ENCODE peak calls at places on chromosomes 11 and 22, in six cellular contexts. Q is heart left ventricle; G is CD8-positive, alpha-beta memory T cell; U is neuronal stem cell; B is GM23338; T is mammary epithelial cell. J is an unnamed sample. For H3K4me1, the result is how much of the 10 kb centered on the place peaks cover.

GRCh38 chr22:36540867-36541642 is 12.1 kb upstream of the EIF3D start:
- DNase-seq in B (peak), Q (no peak), T (peak), G (no peak), U (no peak), J (no peak)

GRCh38 chr11:34460335-34460734 is 21.6 kb downstream of the CAT start:
- DNase-seq in U (no peak), G (no peak), B (no peak), T (no peak), Q (no peak), J (no peak)

GRCh38 chr11:68469122-68469521 is 8.6 kb downstream of the PPP6R3 start:
- DNase-seq in Q (no peak), T (no peak), U (no peak), G (no peak), B (no peak), J (no peak)

GRCh38 chr22:26890870-26891269 is 233.5 kb downstream of the MIAT start:
- DNase-seq in G (no peak), T (no peak), U (no peak), B (peak), Q (no peak), J (no peak)

GRCh38 chr11:113162590-113162961 is 151.8 kb upstream of the TTC12 start:
- DNase-seq in B (no peak), G (no peak), U (no peak), Q (peak), T (no peak), J (no peak)

GRCh38 chr11:126628450-126628789 is 272.9 kb downstream of the ST3GAL4 start:
- DNase-seq in B (no peak), T (no peak), G (no peak), Q (no peak), U (no peak), J (no peak)

GRCh38 chr11:1049071-1049405 is 12.5 kb upstream of the MUC6 start:
- DNase-seq in B (no peak), G (peak), Q (no peak), U (no peak), T (no peak), J (peak)

GRCh38 chr11:123561046-123561781 is 93.2 kb downstream of the SCN3B start:
- DNase-seq in T (no peak), U (no peak), G (no peak), B (peak), Q (peak), J (peak)

GRCh38 chr22:34306361-34306760 is 386.1 kb upstream of the LARGE1 start:
- DNase-seq in U (no peak), G (no peak), B (no peak), Q (no peak), T (no peak), J (no peak)

DNA sequence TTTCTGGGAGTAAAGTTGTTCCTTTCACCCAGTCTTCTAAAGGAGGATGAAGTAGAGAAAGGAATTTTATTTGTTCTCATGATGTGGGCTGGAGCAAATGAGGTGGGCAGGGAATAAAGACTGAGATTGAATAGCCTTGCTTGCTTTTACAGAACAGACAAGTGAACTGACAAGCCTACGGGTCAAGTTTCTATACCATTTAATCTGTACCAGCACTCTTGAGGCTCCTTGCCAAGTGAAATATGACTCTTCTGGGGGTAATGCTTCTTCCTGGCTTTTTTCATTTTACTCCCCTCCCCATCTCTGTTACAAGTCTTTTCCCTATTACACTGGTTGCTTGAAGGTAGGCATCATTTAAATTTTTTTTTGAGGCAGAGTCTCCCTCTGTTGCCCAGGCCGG is 54.8 kb downstream of the CSTPP1 start:
- DNase-seq in B (no peak), G (no peak), U (no peak), Q (no peak), T (no peak), J (no peak)
- H3K4me1 ChIP-seq in B (under half), G (under half), U (under half), Q (under half), T (under half), J (under half)

GRCh38 chr11:71544525-71545214 is 3.5 kb upstream of the KRTAP5-9 start:
- DNase-seq in B (no peak), G (no peak), Q (no peak), U (no peak), T (no peak), J (no peak)
- H3K27ac ChIP-seq in B (no peak), G (no peak), Q (no peak), U (no peak), T (no peak), J (no peak)

GRCh38 chr11:65491614-65492386 is 7.0 kb upstream of the MALAT1 start:
- DNase-seq in B (peak), G (no peak), T (peak), Q (peak), U (no peak), J (peak)

GRCh38 chr11:65492387-65492636 is 6.5 kb upstream of the MALAT1 start:
- DNase-seq in G (no peak), T (no peak), Q (no peak), B (no peak), U (no peak), J (no peak)

GRCh38 chr11:65489706-65490310 is 9.0 kb upstream of the MALAT1 start:
- DNase-seq in G (no peak), Q (no peak), B (no peak), T (no peak), U (no peak), J (peak)

GRCh38 chr11:65492637-65493366 is 6.0 kb upstream of the MALAT1 start:
- DNase-seq in G (no peak), B (peak), U (no peak), T (peak), Q (peak), J (peak)

GRCh38 chr11:65491163-65491465 is 7.7 kb upstream of the MALAT1 start:
- DNase-seq in U (no peak), B (no peak), T (no peak), Q (no peak), G (no peak), J (no peak)
- H3K4me1 ChIP-seq in U (half or more), B (half or more), T (half or more), Q (half or more), G (under half), J (half or more)

GRCh38 chr22:17994424-17995108 is 29.8 kb downstream of the MICAL3 start:
- DNase-seq in U (no peak), Q (no peak), B (no peak), T (no peak), G (no peak), J (no peak)

GRCh38 chr22:17998913-17999312 is 25.4 kb downstream of the MICAL3 start:
- DNase-seq in G (no peak), T (no peak), U (no peak), B (no peak), Q (no peak), J (no peak)

GRCh38 chr22:17999851-18000250 is 24.5 kb downstream of the MICAL3 start:
- DNase-seq in U (no peak), G (no peak), Q (no peak), T (peak), B (no peak), J (no peak)

GRCh38 chr22:18000441-18001039 is 23.8 kb downstream of the MICAL3 start:
- DNase-seq in T (peak), G (peak), B (peak), U (peak), Q (no peak), J (peak)

DNA sequence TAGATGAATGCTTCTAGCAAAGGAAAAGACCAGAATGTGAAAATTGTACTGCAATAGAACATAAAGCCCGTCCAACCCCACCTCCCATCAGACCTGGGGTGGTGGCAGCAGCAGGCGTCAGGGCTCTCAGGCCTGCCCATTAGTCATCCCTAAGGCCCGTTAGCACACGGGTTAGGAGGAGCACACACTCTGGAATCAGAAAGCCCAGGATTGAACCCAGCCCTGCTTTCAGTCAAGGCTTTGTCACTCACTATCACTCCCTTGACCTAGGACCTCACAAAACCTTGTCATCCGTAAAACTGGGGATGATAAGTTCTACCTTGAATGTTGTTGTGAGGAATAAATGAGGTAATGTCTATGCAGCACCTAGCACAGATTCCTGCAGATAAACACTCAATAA is 26.9 kb downstream of the MICAL3 start:
- DNase-seq in B (no peak), G (no peak), T (peak), U (no peak), Q (no peak), J (no peak)
- H3K27ac ChIP-seq in B (no peak), G (no peak), T (no peak), U (no peak), Q (peak), J (no peak)

GRCh38 chr11:128515086-128515485 is 72.3 kb downstream of the ETS1 start:
- DNase-seq in B (no peak), U (no peak), T (no peak), G (no peak), Q (no peak), J (no peak)
- H3K4me1 ChIP-seq in B (half or more), U (under half), T (half or more), G (half or more), Q (half or more), J (under half)

J was measured in psoas muscle.